ENCODE peak calls at places on chromosomes 12 and 14, in eight cellular contexts. O is NCI-H1436; A is NCI-H2081; G is cerebellar cortex; K is CD4-positive, CD25-positive, alpha-beta regulatory T cell; N is transverse colon; T is HTR-8/SVneo; X is activated CD4-positive, alpha-beta T cell treated with anti-CD3 and anti-CD28 coated beads for 4 hours. P is an unnamed sample.

GRCh38 chr14:22768947-22769346 is 2.5 kb downstream of the OXA1L start:
- DNase-seq in X (no peak), N (no peak), G (no peak), K (no peak), O (no peak), T (no peak), A (no peak), P (no peak)

GRCh38 chr12:41269056-41269455 is 80.9 kb downstream of the PDZRN4 start:
- DNase-seq in N (no peak), K (no peak), X (no peak), O (no peak), T (no peak), A (no peak), G (no peak), P (no peak)

GRCh38 chr14:65926504-65926903 is 514.0 kb downstream of the FUT8 start:
- DNase-seq in G (no peak), N (no peak), X (no peak), O (peak; percentile 68), K (no peak), A (no peak), T (no peak), P (peak; percentile 64)

GRCh38 chr14:58444627-58445026 is 17.1 kb downstream of the KIAA0586 start:
- DNase-seq in O (no peak), A (no peak), T (no peak), X (no peak), N (no peak), K (no peak), G (no peak), P (no peak)

GRCh38 chr12:96108321-96108720 is 72.9 kb upstream of the LTA4H start:
- DNase-seq in K (peak; percentile 24), N (peak; percentile 59), T (no peak), X (peak; percentile 19), G (no peak), O (no peak), A (no peak), P (no peak)

GRCh38 chr12:106287364-106287763 is 15.2 kb upstream of the TCP11L2 start:
- DNase-seq in A (no peak), O (no peak), T (no peak), N (no peak), X (no peak), K (no peak), G (no peak), P (no peak)

GRCh38 chr12:44774815-44775411 is 101.2 kb downstream of the NELL2 start:
- DNase-seq in A (peak; percentile 19), G (peak; percentile 13), K (peak; percentile 35), O (peak; percentile 1), T (peak; percentile 0), X (peak; percentile 57), N (peak; percentile 29), P (no peak)

GRCh38 chr14:95685978-95686922 is at the start of gene TCL1B:
- DNase-seq in G (no peak), K (no peak), N (no peak), T (no peak), A (no peak), O (no peak), X (no peak), P (no peak)

GRCh38 chr12:21183721-21184275 is 52.8 kb downstream of the SLCO1B1 start:
- DNase-seq in A (no peak), T (no peak), G (no peak), X (no peak), K (no peak), O (no peak), N (no peak), P (no peak)

GRCh38 chr12:69732088-69732487 is 6.6 kb upstream of the RAB3IP start:
- DNase-seq in A (no peak), K (no peak), N (no peak), T (no peak), X (no peak), G (no peak), O (no peak), P (no peak)

GRCh38 chr14:38964630-38965029 is 138.4 kb downstream of the SEC23A start:
- DNase-seq in A (no peak), N (no peak), O (no peak), T (peak; percentile 12), X (no peak), G (no peak), K (no peak), P (no peak)

P was measured in NCI-H1930.